ENCODE peak calls at places on chromosomes 7 and 10, in four cellular contexts. L is transverse colon, A is esophagus muscularis mucosa, C is stomach. M is an unnamed sample.

GRCh38 chr7:23593706-23594105 is 3.5 kb upstream of the CCDC126 start:
- DNase-seq in C (no peak), A (no peak), L (no peak), M (no peak)

GRCh38 chr10:125201108-125201524 is 40.8 kb upstream of the CTBP2 start:
- DNase-seq in L (no peak), A (no peak), C (no peak), M (no peak)

GRCh38 chr10:61923210-61924024 is 21.9 kb downstream of the ARID5B start:
- DNase-seq in L (no peak), A (no peak), C (peak; percentile 38), M (no peak)

GRCh38 chr7:151987748-151988529 is 31.7 kb downstream of the GALNTL5 start:
- DNase-seq in C (no peak), A (no peak), L (no peak), M (no peak)

GRCh38 chr10:110141747-110142625 is 65.4 kb upstream of the MXI1 start:
- DNase-seq in A (peak; percentile 87), C (peak; percentile 84), L (peak; percentile 66), M (no peak)

GRCh38 chr7:945556-946255 is 8.8 kb downstream of the ADAP1 start:
- DNase-seq in L (peak; percentile 96), A (no peak), C (peak; percentile 94), M (peak; percentile 88)

GRCh38 chr10:32454148-32454547 is 8.2 kb downstream of the CCDC7 start:
- DNase-seq in L (peak; percentile 9), C (no peak), A (no peak), M (no peak)

GRCh38 chr7:148084138-148084537 is 506.4 kb upstream of the C7orf33 start:
- DNase-seq in L (peak; percentile 46), A (no peak), C (peak; percentile 52), M (no peak)

GRCh38 chr7:120858299-120858636 is 324 bp upstream of the TSPAN12 start:
- DNase-seq in C (no peak), L (no peak), A (no peak), M (no peak)

GRCh38 chr10:122149607-122150505 is 121.2 kb upstream of the BTBD16 start:
- DNase-seq in C (no peak), L (no peak), A (no peak), M (no peak)

GRCh38 chr7:90771281-90771680 is 175.2 kb downstream of the CDK14 start:
- DNase-seq in C (no peak), L (no peak), A (no peak), M (no peak)

GRCh38 chr10:452512-453504 is 236.7 kb downstream of the DIP2C start:
- DNase-seq in L (no peak), C (no peak), A (no peak), M (no peak)

GRCh38 chr7:97499204-97499603 is 232.7 kb upstream of the TAC1 start:
- DNase-seq in L (peak; percentile 41), C (peak; percentile 26), A (no peak), M (no peak)

GRCh38 chr7:50351267-50351666 is 46.8 kb downstream of the IKZF1 start:
- DNase-seq in A (no peak), C (no peak), L (no peak), M (no peak)

GRCh38 chr10:58698777-58699356 is 186.2 kb downstream of the BICC1 start:
- DNase-seq in C (no peak), L (no peak), A (no peak), M (no peak)

GRCh38 chr7:143288836-143289235 is 685 bp downstream of the CASP2 start:
- DNase-seq in L (no peak), A (no peak), C (no peak), M (no peak)

DNA sequence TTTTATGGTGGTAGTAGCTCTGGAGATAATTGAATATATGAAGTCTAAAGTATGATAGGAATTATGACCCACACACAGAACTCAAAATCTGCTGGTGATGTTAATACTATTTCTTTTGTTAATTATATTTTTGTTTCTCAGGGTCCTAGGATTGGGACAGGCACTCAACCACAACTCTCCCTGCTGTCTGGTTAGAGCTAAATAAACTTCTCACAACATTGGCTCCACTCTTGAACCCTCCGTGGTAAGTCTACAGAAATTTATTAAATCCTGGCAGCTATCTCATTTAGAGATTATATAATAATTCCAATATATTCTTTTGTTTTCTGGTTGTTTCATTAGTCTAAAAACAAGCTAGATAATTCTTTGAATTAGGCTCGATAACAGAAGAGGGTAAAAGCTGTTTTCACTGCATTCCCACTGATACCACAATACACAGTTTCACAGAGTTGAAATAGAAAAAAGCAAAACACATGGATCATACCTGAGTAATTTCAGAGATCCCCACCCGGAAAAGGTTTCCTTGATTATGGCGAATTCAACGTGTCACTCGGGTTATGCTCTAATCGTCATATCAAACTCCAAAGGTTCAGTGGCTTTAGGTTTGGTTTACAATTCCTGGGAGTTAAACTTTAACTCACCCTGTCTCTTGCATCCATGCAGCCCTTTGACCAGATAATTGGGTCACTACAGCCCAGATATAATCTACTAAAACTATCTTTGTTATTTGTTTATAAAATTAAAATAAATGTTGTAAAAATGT is at the start of gene A1CF:
- DNase-seq in A (no peak), L (peak; percentile 25), C (no peak), M (no peak)
- TF ChIP-seq POLR2AphosphoS5 in A (no peak), L (peak; percentile 43), C (no peak), M (no peak)

GRCh38 chr10:119078422-119079179 is 2.0 kb downstream of the EIF3A start:
- DNase-seq in A (no peak), C (no peak), L (no peak), M (no peak)

GRCh38 chr10:119080521-119081259 is at the start of gene EIF3A:
- DNase-seq in C (peak; percentile 94), A (peak; percentile 95), L (peak; percentile 94), M (peak; percentile 92)

DNA sequence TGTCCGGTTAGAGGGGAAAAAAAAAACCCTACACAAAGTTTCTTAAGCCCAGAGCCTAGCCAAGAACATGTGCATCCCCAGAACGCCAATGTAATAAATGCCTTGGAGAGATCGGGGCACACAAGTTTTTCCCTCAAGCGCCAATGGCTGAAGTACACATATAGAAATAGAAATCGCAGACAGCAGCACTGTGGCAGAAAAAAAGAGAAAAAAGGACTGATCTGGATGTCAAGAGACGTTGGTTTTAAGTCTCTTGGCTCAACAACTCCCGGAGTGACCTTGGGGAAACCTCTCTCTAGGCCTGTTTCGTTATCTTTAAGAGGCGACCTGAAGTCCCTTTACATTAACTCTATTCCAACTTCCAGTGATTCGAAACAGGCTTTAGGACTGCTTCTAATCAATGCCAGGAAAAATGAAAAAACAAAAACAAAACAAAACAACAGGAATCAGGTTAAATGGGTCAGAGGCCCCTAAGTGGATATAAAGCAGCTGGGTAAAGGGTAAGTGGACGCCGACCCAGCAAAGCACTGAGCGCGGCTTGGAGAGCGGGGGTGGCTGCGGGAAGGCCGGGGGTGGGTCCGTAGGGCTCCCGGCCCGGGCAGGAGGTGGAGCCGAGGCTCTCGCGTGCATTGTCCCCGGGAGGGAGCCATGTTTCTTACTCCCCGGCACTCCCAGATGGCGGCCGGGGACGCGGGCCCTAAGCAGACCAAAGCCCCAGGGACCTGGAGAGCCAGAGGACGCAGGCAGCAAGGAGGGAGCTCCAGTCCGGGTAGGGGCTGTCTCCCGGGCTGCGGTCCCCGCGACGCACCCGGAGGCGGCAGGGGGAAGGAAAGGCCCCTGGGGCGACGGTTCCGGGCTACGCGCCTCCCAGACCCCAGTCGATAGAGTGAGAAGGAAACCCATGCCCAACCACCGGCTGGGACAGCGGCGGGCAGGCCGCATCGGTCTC is 771 bp downstream of the EIF3A start:
- DNase-seq in A (peak; percentile 93), C (peak; percentile 78), L (peak; percentile 81), M (peak; percentile 60)
- TF ChIP-seq POLR2AphosphoS5 in A (no peak), C (peak; percentile 74), L (peak; percentile 70), M (peak; percentile 52)

GRCh38 chr10:99526861-99527504 is 5.8 kb upstream of the NKX2-3 start:
- DNase-seq in L (no peak), C (no peak), A (no peak), M (no peak)
- TF ChIP-seq POLR2AphosphoS5 in L (no peak), C (no peak), A (no peak), M (no peak)

DNA sequence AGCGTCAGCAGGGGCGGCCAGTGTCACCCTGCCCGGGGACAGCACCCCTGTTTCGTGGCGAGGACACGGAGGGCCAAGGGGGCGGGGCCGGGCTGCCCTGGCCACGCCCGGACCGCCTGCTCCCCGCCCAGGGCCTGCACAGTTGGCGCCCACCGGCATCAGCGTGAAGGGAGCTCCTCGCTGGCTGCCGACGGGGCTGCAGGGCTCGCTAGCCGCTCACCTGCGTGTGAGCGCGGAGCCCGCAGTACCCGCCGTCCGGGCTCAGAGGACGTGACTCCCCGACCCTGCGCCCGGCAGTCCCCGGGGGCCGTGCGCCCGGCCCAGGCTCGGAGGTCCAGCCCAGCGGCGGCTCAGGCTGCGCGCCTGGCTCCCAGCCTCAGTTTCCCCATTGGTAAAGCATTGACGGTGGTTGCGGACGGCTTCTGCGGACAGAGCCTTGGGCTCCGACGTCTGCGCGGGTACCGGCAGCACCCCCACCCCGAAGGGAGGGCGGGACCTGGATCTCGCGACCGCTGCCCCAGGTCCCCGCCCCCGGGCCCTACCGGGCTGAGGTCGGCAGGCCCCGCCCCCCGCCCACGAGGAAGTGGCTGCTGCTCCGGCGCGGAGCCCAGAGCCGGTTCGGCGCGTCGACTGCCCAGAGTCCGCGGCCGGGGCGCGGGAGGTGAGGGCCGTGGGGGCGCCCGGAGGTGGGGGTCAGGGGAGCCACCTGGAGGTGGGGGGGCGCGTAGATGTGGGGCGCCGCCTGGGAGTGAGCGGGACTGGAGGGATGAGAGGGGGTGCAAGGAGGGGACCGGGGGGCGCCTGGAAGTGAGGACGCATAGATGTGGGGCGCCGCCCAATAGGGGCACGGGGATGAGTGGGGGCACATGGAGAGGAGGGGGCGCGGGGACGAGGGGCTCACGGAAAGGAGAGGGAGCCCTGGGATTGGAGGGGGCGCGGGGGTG is at the start of gene ARPC1B:
- DNase-seq in L (peak; percentile 88), A (peak; percentile 94), C (peak; percentile 87), M (peak; percentile 58)
- TF ChIP-seq POLR2AphosphoS5 in L (peak; percentile 92), A (peak; percentile 83), C (peak; percentile 94), M (no peak)

GRCh38 chr10:78313636-78314035 is 280.0 kb downstream of the RPS24 start:
- DNase-seq in A (peak; percentile 86), L (no peak), C (no peak), M (no peak)

GRCh38 chr10:78314651-78315050 is 281.0 kb downstream of the RPS24 start:
- DNase-seq in A (peak; percentile 72), C (no peak), L (no peak), M (no peak)

GRCh38 chr10:78318305-78318704 is 284.6 kb downstream of the RPS24 start:
- DNase-seq in L (no peak), A (peak; percentile 45), C (no peak), M (no peak)

GRCh38 chr10:78319371-78319770 is 285.7 kb downstream of the RPS24 start:
- DNase-seq in A (peak; percentile 70), L (no peak), C (no peak), M (no peak)

DNA sequence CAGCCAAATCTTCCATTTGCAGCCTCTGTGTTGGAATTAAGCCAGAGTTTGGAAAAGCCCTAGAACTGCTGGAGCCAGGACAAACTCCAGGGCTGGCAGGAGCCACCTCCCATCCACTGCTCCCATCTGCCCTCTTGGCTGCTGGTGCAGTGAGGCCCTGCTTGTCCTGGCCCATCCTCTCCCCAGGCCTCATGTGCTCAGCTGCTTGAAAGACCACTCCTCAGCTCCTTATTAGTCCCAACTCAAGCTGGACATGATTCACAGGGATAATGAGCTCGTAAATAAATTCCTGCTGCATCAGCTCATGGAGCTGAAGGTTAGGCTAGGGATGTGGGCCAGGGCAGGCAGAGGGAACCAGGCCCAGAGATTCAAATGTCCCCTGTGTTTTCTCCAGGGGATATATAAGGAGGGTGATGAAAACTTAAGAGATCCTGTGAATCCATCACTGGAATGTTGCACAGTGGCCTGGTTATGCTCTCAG is 282.8 kb downstream of the RPS24 start:
- DNase-seq in L (no peak), A (peak; percentile 88), C (no peak), M (no peak)
- TF ChIP-seq POLR2AphosphoS5 in L (peak; percentile 18), A (no peak), C (peak; percentile 61), M (no peak)

GRCh38 chr7:157386979-157387800 is 50.4 kb downstream of the DNAJB6 start:
- DNase-seq in A (peak; percentile 98), C (peak; percentile 86), L (peak; percentile 82), M (peak; percentile 62)
- TF ChIP-seq POLR2AphosphoS5 in A (peak; percentile 77), C (peak; percentile 87), L (peak; percentile 66), M (peak; percentile 14)